ENCODE peak calls at places on chromosome 11, in seven cellular contexts. One of them, this sample, is unnamed.

GRCh38 chr11:131658952-131659351 is 288.5 kb downstream of the NTM start:
- DNase-seq in cardiac muscle cell: no peak
- DNase-seq in AG04449: no peak
- DNase-seq in fibroblast of the aortic adventitia: no peak
- DNase-seq in vagina: no peak
- DNase-seq in fibroblast of pulmonary artery: no peak
- DNase-seq in lower leg skin: no peak
- DNase-seq in this sample: no peak

GRCh38 chr11:75474878-75475766 is 42.1 kb upstream of the KLHL35 start:
- DNase-seq in cardiac muscle cell: peak; percentile 24
- DNase-seq in AG04449: no peak
- DNase-seq in fibroblast of the aortic adventitia: no peak
- DNase-seq in vagina: no peak
- DNase-seq in fibroblast of pulmonary artery: peak; percentile 61
- DNase-seq in lower leg skin: no peak
- DNase-seq in this sample: no peak

GRCh38 chr11:62141111-62142042 is 17.6 kb downstream of the INCENP start:
- DNase-seq in cardiac muscle cell: peak; percentile 13
- DNase-seq in AG04449: no peak
- DNase-seq in fibroblast of the aortic adventitia: no peak
- DNase-seq in vagina: no peak
- DNase-seq in fibroblast of pulmonary artery: no peak
- DNase-seq in lower leg skin: no peak
- DNase-seq in this sample: no peak

GRCh38 chr11:27464155-27464759 is 8.3 kb downstream of the LGR4 start:
- DNase-seq in cardiac muscle cell: no peak
- DNase-seq in AG04449: no peak
- DNase-seq in fibroblast of the aortic adventitia: peak; percentile 50
- DNase-seq in vagina: no peak
- DNase-seq in fibroblast of pulmonary artery: peak; percentile 60
- DNase-seq in lower leg skin: no peak
- DNase-seq in this sample: no peak

GRCh38 chr11:134047586-134047999 is 21.3 kb upstream of the JAM3 start:
- DNase-seq in cardiac muscle cell: no peak
- DNase-seq in AG04449: peak; percentile 21
- DNase-seq in fibroblast of the aortic adventitia: peak; percentile 95
- DNase-seq in vagina: no peak
- DNase-seq in fibroblast of pulmonary artery: peak; percentile 93
- DNase-seq in lower leg skin: peak; percentile 79
- DNase-seq in this sample: peak; percentile 86

GRCh38 chr11:61141601-61142028 is 19.6 kb downstream of the VPS37C start:
- DNase-seq in cardiac muscle cell: no peak
- DNase-seq in AG04449: no peak
- DNase-seq in fibroblast of the aortic adventitia: no peak
- DNase-seq in vagina: no peak
- DNase-seq in fibroblast of pulmonary artery: no peak
- DNase-seq in lower leg skin: no peak
- DNase-seq in this sample: no peak

GRCh38 chr11:76788661-76789442 is 5.7 kb downstream of the TSKU start:
- DNase-seq in cardiac muscle cell: no peak
- DNase-seq in AG04449: no peak
- DNase-seq in fibroblast of the aortic adventitia: no peak
- DNase-seq in vagina: no peak
- DNase-seq in fibroblast of pulmonary artery: no peak
- DNase-seq in lower leg skin: peak; percentile 79
- DNase-seq in this sample: no peak

GRCh38 chr11:43802509-43802908 is 78.1 kb upstream of the ALKBH3 start:
- DNase-seq in cardiac muscle cell: peak; percentile 44
- DNase-seq in AG04449: no peak
- DNase-seq in fibroblast of the aortic adventitia: peak; percentile 9
- DNase-seq in vagina: no peak
- DNase-seq in fibroblast of pulmonary artery: peak; percentile 16
- DNase-seq in lower leg skin: no peak
- DNase-seq in this sample: no peak

GRCh38 chr11:109123811-109124787 is 297.9 kb upstream of the C11orf87 start:
- DNase-seq in cardiac muscle cell: peak; percentile 24
- DNase-seq in AG04449: peak; percentile 16
- DNase-seq in fibroblast of the aortic adventitia: peak; percentile 55
- DNase-seq in vagina: no peak
- DNase-seq in fibroblast of pulmonary artery: peak; percentile 35
- DNase-seq in lower leg skin: no peak
- DNase-seq in this sample: peak; percentile 7

GRCh38 chr11:19919050-19919561 is 206.5 kb downstream of the NAV2 start:
- DNase-seq in cardiac muscle cell: no peak
- DNase-seq in AG04449: peak; percentile 99
- DNase-seq in fibroblast of the aortic adventitia: peak; percentile 99
- DNase-seq in vagina: peak; percentile 58
- DNase-seq in fibroblast of pulmonary artery: peak; percentile 95
- DNase-seq in lower leg skin: peak; percentile 28
- DNase-seq in this sample: peak; percentile 96

GRCh38 chr11:35163707-35164496 is 24.9 kb downstream of the CD44 start:
- DNase-seq in cardiac muscle cell: no peak
- DNase-seq in AG04449: no peak
- DNase-seq in fibroblast of the aortic adventitia: no peak
- DNase-seq in vagina: no peak
- DNase-seq in fibroblast of pulmonary artery: no peak
- DNase-seq in lower leg skin: no peak
- DNase-seq in this sample: no peak

GRCh38 chr11:69674267-69674885 is 777 bp downstream of the LTO1 start:
- DNase-seq in cardiac muscle cell: no peak
- DNase-seq in AG04449: peak; percentile 53
- DNase-seq in fibroblast of the aortic adventitia: peak; percentile 87
- DNase-seq in vagina: no peak
- DNase-seq in fibroblast of pulmonary artery: peak; percentile 77
- DNase-seq in lower leg skin: no peak
- DNase-seq in this sample: no peak

GRCh38 chr11:130206141-130206540 is 46.6 kb downstream of the ST14 start:
- DNase-seq in cardiac muscle cell: no peak
- DNase-seq in AG04449: no peak
- DNase-seq in fibroblast of the aortic adventitia: no peak
- DNase-seq in vagina: no peak
- DNase-seq in fibroblast of pulmonary artery: no peak
- DNase-seq in lower leg skin: no peak
- DNase-seq in this sample: no peak

GRCh38 chr11:116498161-116498560 is 274.6 kb downstream of the BUD13 start:
- DNase-seq in cardiac muscle cell: no peak
- DNase-seq in AG04449: no peak
- DNase-seq in fibroblast of the aortic adventitia: no peak
- DNase-seq in vagina: no peak
- DNase-seq in fibroblast of pulmonary artery: no peak
- DNase-seq in lower leg skin: no peak
- DNase-seq in this sample: no peak

GRCh38 chr11:33195391-33196190 is 34.3 kb upstream of the CSTF3 start:
- DNase-seq in cardiac muscle cell: no peak
- DNase-seq in AG04449: no peak
- DNase-seq in fibroblast of the aortic adventitia: no peak
- DNase-seq in vagina: no peak
- DNase-seq in fibroblast of pulmonary artery: peak; percentile 42
- DNase-seq in lower leg skin: no peak
- DNase-seq in this sample: no peak

GRCh38 chr11:12599408-12600143 is 74.6 kb upstream of the TEAD1 start:
- DNase-seq in cardiac muscle cell: peak; percentile 55
- DNase-seq in AG04449: no peak
- DNase-seq in fibroblast of the aortic adventitia: no peak
- DNase-seq in vagina: no peak
- DNase-seq in fibroblast of pulmonary artery: peak; percentile 41
- DNase-seq in lower leg skin: no peak
- DNase-seq in this sample: no peak

GRCh38 chr11:113488931-113489351 is 13.7 kb upstream of the DRD2 start:
- DNase-seq in cardiac muscle cell: no peak
- DNase-seq in AG04449: no peak
- DNase-seq in fibroblast of the aortic adventitia: no peak
- DNase-seq in vagina: no peak
- DNase-seq in fibroblast of pulmonary artery: no peak
- DNase-seq in lower leg skin: no peak
- DNase-seq in this sample: no peak

GRCh38 chr11:64629796-64630562 is 39.0 kb downstream of the SLC22A12 start:
- DNase-seq in cardiac muscle cell: peak; percentile 55
- DNase-seq in AG04449: no peak
- DNase-seq in fibroblast of the aortic adventitia: no peak
- DNase-seq in vagina: no peak
- DNase-seq in fibroblast of pulmonary artery: no peak
- DNase-seq in lower leg skin: no peak
- DNase-seq in this sample: no peak
- TF ChIP-seq CTCF in cardiac muscle cell: no peak
- TF ChIP-seq CTCF in AG04449: no peak
- TF ChIP-seq CTCF in fibroblast of the aortic adventitia: peak; percentile 4
- TF ChIP-seq CTCF in vagina: no peak
- TF ChIP-seq CTCF in fibroblast of pulmonary artery: no peak
- TF ChIP-seq CTCF in lower leg skin: no peak
- TF ChIP-seq CTCF in this sample: no peak

DNA sequence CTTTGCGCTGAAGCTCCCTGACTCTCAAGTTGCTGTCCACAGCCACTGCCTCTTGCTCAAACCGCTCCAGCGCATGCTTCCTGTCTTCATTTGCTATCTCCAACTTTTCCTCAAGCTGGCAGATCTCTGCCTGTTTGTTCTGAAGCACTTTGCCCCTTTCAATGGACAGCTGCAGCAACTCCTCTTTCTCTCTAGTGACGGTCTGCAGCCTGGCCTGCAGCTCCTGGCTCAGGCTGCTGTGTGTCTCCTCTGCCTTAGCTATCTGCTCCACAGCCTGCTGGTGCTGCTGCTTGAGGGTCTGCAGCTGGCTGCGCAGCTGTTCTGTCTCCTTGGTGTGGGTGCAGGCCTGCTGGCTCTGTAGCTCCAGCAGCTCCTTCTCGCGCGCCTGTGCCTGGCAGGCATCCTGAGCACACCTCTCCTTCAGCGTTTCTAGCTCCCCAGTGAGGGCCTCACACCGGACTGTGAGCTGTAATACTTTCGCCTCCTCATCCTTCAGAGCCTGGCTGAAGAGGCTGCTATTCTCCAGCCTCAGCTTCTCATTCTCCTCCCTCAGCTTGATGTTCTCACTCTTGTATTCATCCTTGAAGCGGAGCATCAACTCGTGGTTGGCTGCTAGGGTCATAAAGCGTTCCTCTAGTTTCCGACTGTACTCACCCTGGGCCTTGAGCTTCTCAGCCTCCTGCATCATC is 720 bp downstream of the CCDC89 start:
- DNase-seq in cardiac muscle cell: peak; percentile 26
- DNase-seq in AG04449: no peak
- DNase-seq in fibroblast of the aortic adventitia: peak; percentile 33
- DNase-seq in vagina: no peak
- DNase-seq in fibroblast of pulmonary artery: peak; percentile 65
- DNase-seq in lower leg skin: no peak
- DNase-seq in this sample: no peak
- H3K4me3 ChIP-seq in cardiac muscle cell: no peak overlapping the region
- H3K4me3 ChIP-seq in AG04449: peak overlapping the region; percentile 40
- H3K4me3 ChIP-seq in fibroblast of the aortic adventitia: peak overlapping the region; percentile 78
- H3K4me3 ChIP-seq in vagina: peak overlapping the region; percentile 40
- H3K4me3 ChIP-seq in fibroblast of pulmonary artery: peak overlapping the region; percentile 53
- H3K4me3 ChIP-seq in lower leg skin: no peak overlapping the region
- H3K4me3 ChIP-seq in this sample: peak overlapping the region; percentile 22

DNA sequence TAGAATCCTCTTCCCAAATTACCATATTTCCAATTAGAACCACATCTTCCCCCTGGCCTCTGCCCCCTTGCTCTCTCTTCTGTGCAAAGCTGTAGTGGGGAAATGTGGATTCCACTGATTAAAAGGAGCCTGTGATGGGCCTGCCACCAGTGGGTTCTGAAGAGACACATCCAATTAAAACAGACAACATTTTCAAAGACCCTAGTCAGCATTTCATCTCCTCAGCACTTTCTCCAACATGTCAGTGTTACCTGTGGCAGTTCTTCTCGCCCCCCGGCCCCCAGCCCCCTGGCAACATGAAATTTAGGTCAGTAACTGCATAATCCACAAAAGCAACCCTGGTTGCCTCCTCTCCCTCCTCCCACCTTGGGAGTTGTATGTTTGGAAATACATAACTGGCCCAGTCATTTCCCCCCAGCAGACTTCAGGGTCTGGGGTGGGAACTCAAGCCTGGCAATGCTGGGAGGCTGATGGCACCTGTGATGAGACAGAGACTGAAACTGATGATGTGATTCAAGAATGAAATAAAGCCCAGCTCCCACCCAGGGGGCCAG is 99.8 kb upstream of the AMOTL1 start:
- DNase-seq in cardiac muscle cell: no peak
- DNase-seq in AG04449: no peak
- DNase-seq in fibroblast of the aortic adventitia: no peak
- DNase-seq in vagina: peak; percentile 52
- DNase-seq in fibroblast of pulmonary artery: no peak
- DNase-seq in lower leg skin: no peak
- DNase-seq in this sample: no peak
- TF ChIP-seq CTCF in cardiac muscle cell: no peak
- TF ChIP-seq CTCF in AG04449: no peak
- TF ChIP-seq CTCF in fibroblast of the aortic adventitia: no peak
- TF ChIP-seq CTCF in vagina: no peak
- TF ChIP-seq CTCF in fibroblast of pulmonary artery: no peak
- TF ChIP-seq CTCF in lower leg skin: no peak
- TF ChIP-seq CTCF in this sample: no peak

GRCh38 chr11:128516886-128517285 is 70.5 kb downstream of the ETS1 start:
- DNase-seq in cardiac muscle cell: no peak
- DNase-seq in AG04449: no peak
- DNase-seq in fibroblast of the aortic adventitia: no peak
- DNase-seq in vagina: no peak
- DNase-seq in fibroblast of pulmonary artery: no peak
- DNase-seq in lower leg skin: no peak
- DNase-seq in this sample: no peak
- H3K4me3 ChIP-seq in cardiac muscle cell: no peak overlapping the region
- H3K4me3 ChIP-seq in AG04449: peak overlapping the region; percentile 82
- H3K4me3 ChIP-seq in fibroblast of the aortic adventitia: no peak overlapping the region
- H3K4me3 ChIP-seq in vagina: peak overlapping the region; percentile 68
- H3K4me3 ChIP-seq in fibroblast of pulmonary artery: peak overlapping the region; percentile 94
- H3K4me3 ChIP-seq in lower leg skin: no peak overlapping the region
- H3K4me3 ChIP-seq in this sample: peak overlapping the region; percentile 9